ENCODE peak calls at places on chromosomes 6 and 20, in eight cellular contexts. R is NCI-H2029 treated with DMSO at 0.1 percent for 48 hours; B is NCI-H1436; V is T-cell; C is activated T-cell treated with anti-CD3 and anti-CD28 coated beads, Interleukin-2, amount 50 U/mL, for 4 hours; H is mesenchymal stem cell; Y is pancreas; I is D721Med. X is an unnamed sample.

GRCh38 chr20:1185781-1186334 is 1.1 kb upstream of the TMEM74B start:
- DNase-seq in R (peak; percentile 26), B (peak; percentile 33), V (peak; percentile 39), C (peak; percentile 15), H (peak; percentile 71), Y (peak; percentile 35), I (no peak), X (peak; percentile 63)

GRCh38 chr20:53959849-53960585 is 110.4 kb downstream of the BCAS1 start:
- DNase-seq in R (no peak), B (no peak), V (no peak), C (no peak), H (peak; percentile 10), Y (no peak), I (no peak), X (peak; percentile 57)

GRCh38 chr20:19253316-19253715 is 40.9 kb downstream of the SLC24A3 start:
- DNase-seq in R (no peak), B (no peak), V (no peak), C (no peak), H (no peak), Y (no peak), I (no peak), X (no peak)

GRCh38 chr6:170575250-170575649 is 9.2 kb downstream of the PDCD2 start:
- DNase-seq in R (no peak), B (no peak), V (no peak), C (no peak), H (peak; percentile 20), Y (no peak), I (no peak), X (peak; percentile 21)

GRCh38 chr6:160975111-160975510 is 16.5 kb upstream of the MAP3K4 start:
- DNase-seq in R (no peak), B (no peak), V (no peak), C (no peak), H (no peak), Y (no peak), I (no peak), X (no peak)

GRCh38 chr20:9407805-9408421 is 106.5 kb upstream of the LAMP5 start:
- DNase-seq in R (peak; percentile 47), B (peak; percentile 59), V (peak; percentile 18), C (peak; percentile 11), H (peak; percentile 77), Y (peak; percentile 41), I (peak; percentile 15), X (peak; percentile 65)

GRCh38 chr6:14275493-14275851 is 157.9 kb downstream of the CD83 start:
- DNase-seq in R (no peak), B (no peak), V (no peak), C (no peak), H (no peak), Y (no peak), I (no peak), X (no peak)

GRCh38 chr6:26360451-26361416 is 4.3 kb upstream of the BTN3A2 start:
- DNase-seq in R (no peak), B (no peak), V (peak; percentile 36), C (no peak), H (no peak), Y (no peak), I (no peak), X (no peak)

GRCh38 chr20:12098411-12098810 is 180.7 kb downstream of the BTBD3 start:
- DNase-seq in R (no peak), B (no peak), V (no peak), C (no peak), H (no peak), Y (no peak), I (no peak), X (no peak)

GRCh38 chr20:60255426-60255825 is 297.2 kb downstream of the CDH26 start:
- DNase-seq in R (no peak), B (no peak), V (no peak), C (no peak), H (no peak), Y (no peak), I (no peak), X (no peak)

GRCh38 chr6:160042788-160043301 is 74.0 kb downstream of the IGF2R start:
- DNase-seq in R (no peak), B (no peak), V (no peak), C (no peak), H (no peak), Y (no peak), I (no peak), X (peak; percentile 86)

GRCh38 chr6:137793805-137794508 is 73.1 kb upstream of the TNFAIP3 start:
- DNase-seq in R (no peak), B (no peak), V (no peak), C (no peak), H (no peak), Y (no peak), I (no peak), X (no peak)